ENCODE peak calls at places on chromosomes 5 and 9, in eight cellular contexts. J, S, O, I, G, P, Y and D are unnamed samples.

GRCh38 chr9:98502311-98502975 is 206.3 kb downstream of the GABBR2 start:
- DNase-seq in J (peak), S (no peak), O (no peak), I (peak), G (peak), P (no peak), Y (no peak), D (no peak)

GRCh38 chr5:149271195-149271716 is 403 bp upstream of the AFAP1L1 start:
- DNase-seq in J (peak), S (no peak), O (no peak), I (no peak), G (no peak), P (no peak), Y (no peak), D (no peak)

GRCh38 chr5:110414360-110414759 is 312.1 kb downstream of the TMEM232 start:
- DNase-seq in J (peak), S (no peak), O (no peak), I (peak), G (peak), P (no peak), Y (no peak), D (peak)

GRCh38 chr5:37665272-37665671 is 174.6 kb downstream of the GDNF start:
- DNase-seq in J (no peak), S (no peak), O (no peak), I (peak), G (peak), P (no peak), Y (no peak), D (peak)

GRCh38 chr5:54021413-54022155 is 288.8 kb downstream of the ARL15 start:
- DNase-seq in J (no peak), S (peak), O (no peak), I (peak), G (peak), P (no peak), Y (no peak), D (peak)

GRCh38 chr9:27181381-27181780 is 72.4 kb downstream of the TEK start:
- DNase-seq in J (no peak), S (no peak), O (no peak), I (peak), G (peak), P (no peak), Y (no peak), D (peak)

GRCh38 chr9:31996331-31996730 is 388.1 kb upstream of the ACO1 start:
- DNase-seq in J (peak), S (no peak), O (no peak), I (no peak), G (no peak), P (peak), Y (no peak), D (no peak)

GRCh38 chr5:149677721-149678120 is 52.4 kb upstream of the PPARGC1B start:
- DNase-seq in J (no peak), S (no peak), O (no peak), I (no peak), G (no peak), P (no peak), Y (no peak), D (no peak)

GRCh38 chr5:172114875-172115422 is 73.1 kb downstream of the STK10 start:
- DNase-seq in J (no peak), S (peak), O (no peak), I (no peak), G (no peak), P (no peak), Y (no peak), D (no peak)

GRCh38 chr9:32589083-32589713 is 16.2 kb upstream of the NDUFB6 start:
- DNase-seq in J (peak), S (peak), O (no peak), I (peak), G (peak), P (peak), Y (no peak), D (peak)

GRCh38 chr9:79877943-79878612 is 306.3 kb downstream of the TLE4 start:
- DNase-seq in J (no peak), S (peak), O (no peak), I (no peak), G (no peak), P (no peak), Y (no peak), D (no peak)

GRCh38 chr9:136968333-136969127 is 8.8 kb upstream of the PTGDS start:
- DNase-seq in J (no peak), S (no peak), O (no peak), I (no peak), G (no peak), P (no peak), Y (no peak), D (no peak)

GRCh38 chr5:71905804-71906711 is 187.0 kb downstream of the CARTPT start:
- DNase-seq in J (no peak), S (no peak), O (no peak), I (no peak), G (peak), P (no peak), Y (no peak), D (no peak)

GRCh38 chr5:63648376-63648775 is 313.9 kb downstream of the HTR1A start:
- DNase-seq in J (peak), S (no peak), O (no peak), I (no peak), G (no peak), P (no peak), Y (no peak), D (no peak)

GRCh38 chr5:81717221-81717620 is 33.7 kb downstream of the SSBP2 start:
- DNase-seq in J (no peak), S (no peak), O (no peak), I (no peak), G (peak), P (no peak), Y (no peak), D (peak)

GRCh38 chr9:127136081-127136879 is 13.8 kb upstream of the ANGPTL2 start:
- DNase-seq in J (no peak), S (no peak), O (no peak), I (no peak), G (no peak), P (no peak), Y (no peak), D (no peak)

GRCh38 chr5:44294492-44294891 is 94.7 kb downstream of the FGF10 start:
- DNase-seq in J (no peak), S (no peak), O (no peak), I (no peak), G (peak), P (no peak), Y (no peak), D (no peak)

GRCh38 chr5:106241409-106241808 is 1429.3 kb downstream of the EFNA5 start:
- DNase-seq in J (no peak), S (no peak), O (no peak), I (peak), G (no peak), P (no peak), Y (no peak), D (peak)

GRCh38 chr9:3971391-3972082 is 328.3 kb downstream of the GLIS3 start:
- DNase-seq in J (no peak), S (no peak), O (no peak), I (no peak), G (no peak), P (no peak), Y (no peak), D (no peak)

GRCh38 chr9:79663299-79663698 is 91.5 kb downstream of the TLE4 start:
- DNase-seq in J (peak), S (no peak), O (no peak), I (no peak), G (no peak), P (no peak), Y (no peak), D (peak)

GRCh38 chr5:133870661-133871060 is 97.8 kb downstream of the C5orf15 start:
- DNase-seq in J (peak), S (no peak), O (peak), I (peak), G (peak), P (no peak), Y (no peak), D (peak)

GRCh38 chr5:71810456-71811181 is 91.5 kb downstream of the CARTPT start:
- DNase-seq in J (no peak), S (no peak), O (no peak), I (no peak), G (no peak), P (no peak), Y (no peak), D (no peak)

GRCh38 chr5:43631182-43631910 is 28.4 kb downstream of the NNT start:
- DNase-seq in J (peak), S (peak), O (no peak), I (peak), G (peak), P (peak), Y (peak), D (peak)

GRCh38 chr5:125049721-125050357 is 303.4 kb upstream of the ZNF608 start:
- DNase-seq in J (no peak), S (no peak), O (no peak), I (no peak), G (no peak), P (no peak), Y (no peak), D (peak)
- H3K4me3 ChIP-seq in J (no peak), S (no peak), O (no peak), I (no peak), G (no peak), P (no peak), Y (no peak), D (no peak)

GRCh38 chr5:18744990-18745590 is 1110.8 kb downstream of the TAF11L14 start:
- DNase-seq in J (no peak), S (peak), O (no peak), I (no peak), G (no peak), P (no peak), Y (no peak), D (no peak)
- H3K4me3 ChIP-seq in J (no peak), S (peak), O (no peak), I (no peak), G (peak), P (no peak), Y (peak), D (no peak)

GRCh38 chr5:24644757-24645156 is at the start of gene CDH10:
- DNase-seq in J (peak), S (no peak), O (no peak), I (peak), G (no peak), P (no peak), Y (no peak), D (peak)
- H3K4me3 ChIP-seq in J (no peak), S (no peak), O (no peak), I (peak), G (no peak), P (no peak), Y (no peak), D (peak)

DNA sequence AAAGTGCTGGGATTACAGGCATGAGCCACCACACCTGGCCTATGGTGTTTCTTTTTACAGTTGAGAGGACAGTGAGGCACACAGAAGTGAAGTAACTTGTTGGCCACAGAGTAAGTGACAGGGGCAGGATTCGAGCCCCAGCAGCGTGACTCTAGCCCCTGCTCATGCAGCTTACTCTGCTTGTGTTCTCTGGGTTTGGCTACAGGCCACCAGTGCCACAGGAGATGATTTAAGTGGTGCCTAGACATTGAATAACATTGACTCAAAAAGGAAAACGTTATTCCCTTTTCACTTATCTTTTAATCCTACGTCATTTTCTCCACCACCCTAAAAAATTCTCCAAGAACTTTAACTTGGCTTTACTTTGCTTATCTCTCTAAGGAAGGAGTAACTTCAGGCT is 61.4 kb downstream of the SNX24 start:
- DNase-seq in J (peak), S (no peak), O (peak), I (peak), G (peak), P (no peak), Y (no peak), D (peak)
- H3K4me3 ChIP-seq in J (no peak), S (no peak), O (no peak), I (no peak), G (no peak), P (no peak), Y (no peak), D (no peak)

GRCh38 chr9:89662718-89663246 is 58.0 kb downstream of the GADD45G start:
- DNase-seq in J (no peak), S (no peak), O (no peak), I (no peak), G (no peak), P (no peak), Y (no peak), D (no peak)
- H3K4me3 ChIP-seq in J (no peak), S (no peak), O (peak), I (no peak), G (no peak), P (no peak), Y (no peak), D (no peak)

GRCh38 chr5:164355267-164355830 is 849.9 kb downstream of the MAT2B start:
- DNase-seq in J (no peak), S (no peak), O (no peak), I (no peak), G (no peak), P (no peak), Y (no peak), D (no peak)
- H3K4me3 ChIP-seq in J (no peak), S (no peak), O (no peak), I (no peak), G (no peak), P (no peak), Y (no peak), D (no peak)

GRCh38 chr5:35990941-35991592 is at the start of gene UGT3A1:
- DNase-seq in J (peak), S (no peak), O (no peak), I (no peak), G (no peak), P (no peak), Y (no peak), D (no peak)

GRCh38 chr5:35988529-35988928 is 2.7 kb downstream of the UGT3A1 start:
- DNase-seq in J (no peak), S (no peak), O (no peak), I (no peak), G (no peak), P (no peak), Y (no peak), D (no peak)

GRCh38 chr5:35987776-35988175 is 3.4 kb downstream of the UGT3A1 start:
- DNase-seq in J (no peak), S (no peak), O (no peak), I (no peak), G (no peak), P (no peak), Y (no peak), D (no peak)

DNA sequence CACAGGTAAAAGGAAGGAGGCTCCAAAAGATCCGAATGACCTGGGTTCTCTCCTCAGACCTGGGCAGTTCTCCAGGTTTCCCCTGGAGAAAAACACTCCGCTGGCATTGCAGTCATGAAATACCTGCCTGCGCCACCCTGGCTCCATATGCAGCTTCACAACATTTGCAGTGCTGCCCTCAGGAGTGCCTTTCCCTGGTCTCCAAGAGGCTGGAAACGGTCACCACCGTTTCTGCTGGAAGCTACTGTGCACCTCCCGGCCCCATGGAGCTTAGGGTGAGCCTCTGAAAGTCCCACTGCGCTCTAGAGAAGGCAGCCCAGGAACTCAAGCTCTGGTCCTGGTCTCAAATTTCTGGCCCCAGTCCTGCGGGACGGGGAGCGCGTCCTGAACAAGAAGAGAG is 666 bp downstream of the UGT3A1 start:
- DNase-seq in J (peak), S (no peak), O (no peak), I (no peak), G (no peak), P (no peak), Y (no peak), D (no peak)
- H3K4me3 ChIP-seq in J (peak), S (no peak), O (no peak), I (no peak), G (no peak), P (no peak), Y (no peak), D (no peak)